ENCODE peak calls at places on chromosome 5, in ten cellular contexts. E is GM03348; H is ELR; L is GM10248; D is HT1080; W is HEK293T; K is activated T-helper 1 cell treated with anti-CD3 and anti-CD28 coated beads, Interleukin-12 subunit alpha, Interleukin-12 subunit beta, Interleukin-2, Interleukin-4 antibody, amounts not matched to agents 30 ng/mL and 10 ng/mL and 1 ng/mL, durations not matched to agents 14 hours and 24 hours and 36 hours; P is stimulated activated CD4-positive, alpha-beta T cell treated with anti-CD3 and anti-CD28 coated beads, Interleukin-1b, Interleukin-23, amount 100 ng/mL, for 48 hours; U is activated naive CD4-positive, alpha-beta T cell treated with Interleukin-2 at 50 U/mL for 16 hours; I is head of caudate nucleus. N is an unnamed sample.

GRCh38 chr5:67400752-67401151 is 204.2 kb upstream of the CD180 start:
- DNase-seq in E (no peak), H (no peak), L (no peak), D (no peak), W (no peak), K (no peak), P (no peak), U (no peak), I (no peak), N (no peak)

GRCh38 chr5:77620404-77620803 is 18.1 kb downstream of the OTP start:
- DNase-seq in E (no peak), H (no peak), L (no peak), D (no peak), W (no peak), K (no peak), P (no peak), U (no peak), I (no peak), N (no peak)

GRCh38 chr5:73030995-73031394 is 75.2 kb downstream of the FCHO2 start:
- DNase-seq in E (peak), H (peak), L (no peak), D (peak), W (peak), K (no peak), P (no peak), U (no peak), I (no peak), N (peak)

GRCh38 chr5:54643679-54644078 is 126.1 kb downstream of the SNX18 start:
- DNase-seq in E (peak), H (peak), L (no peak), D (peak), W (no peak), K (no peak), P (no peak), U (no peak), I (no peak), N (no peak)

GRCh38 chr5:19806756-19807155 is 181.2 kb downstream of the CDH18 start:
- DNase-seq in E (no peak), H (no peak), L (no peak), D (no peak), W (no peak), K (no peak), P (no peak), U (no peak), I (no peak), N (no peak)

GRCh38 chr5:159332800-159333563 is 2.7 kb upstream of the IL12B start:
- DNase-seq in E (no peak), H (no peak), L (no peak), D (no peak), W (no peak), K (no peak), P (no peak), U (no peak), I (no peak), N (no peak)

GRCh38 chr5:64594601-64595518 is 89.0 kb downstream of the RGS7BP start:
- DNase-seq in E (no peak), H (peak), L (no peak), D (no peak), W (peak), K (no peak), P (no peak), U (no peak), I (peak), N (peak)

GRCh38 chr5:135458356-135458755 is 6.2 kb upstream of the TIFAB start:
- DNase-seq in E (no peak), H (no peak), L (no peak), D (no peak), W (no peak), K (no peak), P (no peak), U (no peak), I (no peak), N (no peak)

GRCh38 chr5:93793159-93793781 is 51.9 kb upstream of the POU5F2 start:
- DNase-seq in E (no peak), H (no peak), L (no peak), D (no peak), W (no peak), K (no peak), P (no peak), U (no peak), I (no peak), N (no peak)

GRCh38 chr5:36070687-36071571 is 4.2 kb upstream of the UGT3A2 start:
- DNase-seq in E (no peak), H (no peak), L (no peak), D (peak), W (no peak), K (no peak), P (no peak), U (no peak), I (no peak), N (no peak)

GRCh38 chr5:134184155-134185135 is 7.7 kb upstream of the SKP1 start:
- DNase-seq in E (peak), H (peak), L (peak), D (peak), W (peak), K (peak), P (peak), U (peak), I (peak), N (peak)

GRCh38 chr5:178284095-178284675 is 51.6 kb upstream of the PHYKPL start:
- DNase-seq in E (no peak), H (peak), L (no peak), D (no peak), W (no peak), K (no peak), P (no peak), U (no peak), I (no peak), N (no peak)

GRCh38 chr5:16773990-16774389 is 157.2 kb upstream of the RETREG1 start:
- DNase-seq in E (peak), H (peak), L (no peak), D (no peak), W (no peak), K (no peak), P (no peak), U (no peak), I (no peak), N (peak)

GRCh38 chr5:98705841-98706240 is 67.6 kb upstream of the RGMB start:
- DNase-seq in E (no peak), H (peak), L (no peak), D (no peak), W (no peak), K (no peak), P (no peak), U (no peak), I (no peak), N (no peak)

GRCh38 chr5:24712947-24713346 is 68.2 kb upstream of the CDH10 start:
- DNase-seq in E (peak), H (no peak), L (no peak), D (no peak), W (no peak), K (no peak), P (no peak), U (no peak), I (no peak), N (no peak)

GRCh38 chr5:108164574-108164973 is 217.3 kb downstream of the FBXL17 start:
- DNase-seq in E (no peak), H (no peak), L (no peak), D (no peak), W (no peak), K (no peak), P (no peak), U (no peak), I (no peak), N (no peak)

GRCh38 chr5:89267764-89268163 is 384.8 kb upstream of the MEF2C start:
- DNase-seq in E (no peak), H (no peak), L (no peak), D (no peak), W (no peak), K (no peak), P (no peak), U (no peak), I (no peak), N (no peak)

GRCh38 chr5:125257997-125258396 is 511.6 kb upstream of the ZNF608 start:
- DNase-seq in E (no peak), H (no peak), L (no peak), D (no peak), W (no peak), K (no peak), P (no peak), U (no peak), I (no peak), N (no peak)

GRCh38 chr5:10831416-10831815 is 70.4 kb upstream of the DAP start:
- DNase-seq in E (peak), H (peak), L (no peak), D (peak), W (no peak), K (no peak), P (no peak), U (no peak), I (no peak), N (no peak)

GRCh38 chr5:139635606-139636206 is 12.4 kb upstream of the CXXC5 start:
- DNase-seq in E (peak), H (peak), L (peak), D (peak), W (no peak), K (no peak), P (no peak), U (no peak), I (no peak), N (peak)

GRCh38 chr5:14705556-14705955 is 41.0 kb downstream of the OTULIN start:
- DNase-seq in E (no peak), H (no peak), L (no peak), D (no peak), W (no peak), K (no peak), P (no peak), U (no peak), I (no peak), N (no peak)

GRCh38 chr5:33409435-33410146 is 31.2 kb upstream of the TARS1 start:
- DNase-seq in E (peak), H (no peak), L (no peak), D (no peak), W (no peak), K (no peak), P (no peak), U (no peak), I (no peak), N (no peak)

GRCh38 chr5:67283275-67283987 is 86.8 kb upstream of the CD180 start:
- DNase-seq in E (no peak), H (no peak), L (no peak), D (no peak), W (no peak), K (no peak), P (no peak), U (no peak), I (peak), N (no peak)

N was measured in cardiac muscle cell.